ENCODE peak calls at places on chromosomes 5 and 9, in nine cellular contexts. One of them, this sample, is unnamed.
A peak's percentile ranks its signal among the peaks of the same experiment; 100 is the strongest.

GRCh38 chr9:20997503-20998076 is 33.9 kb downstream of the HACD4 start:
- DNase-seq in breast epithelium: no peak
- DNase-seq in RCC 7860: no peak
- DNase-seq in COR-L47: no peak
- DNase-seq in activated T-helper 1 cell treated with anti-CD3 and anti-CD28 coated beads, Interleukin-2, amount 50 U/mL, for 16 hours: no peak
- DNase-seq in CD8-positive, alpha-beta T cell: no peak
- DNase-seq in AG10803: no peak
- DNase-seq in OCI-M1: peak; percentile 3
- DNase-seq in NCI-H524: no peak
- DNase-seq in this sample: no peak

GRCh38 chr5:119795768-119796167 is 166.4 kb downstream of the FAM170A start:
- DNase-seq in breast epithelium: no peak
- DNase-seq in RCC 7860: no peak
- DNase-seq in COR-L47: no peak
- DNase-seq in activated T-helper 1 cell treated with anti-CD3 and anti-CD28 coated beads, Interleukin-2, amount 50 U/mL, for 16 hours: no peak
- DNase-seq in CD8-positive, alpha-beta T cell: no peak
- DNase-seq in AG10803: no peak
- DNase-seq in OCI-M1: peak; percentile 3
- DNase-seq in NCI-H524: no peak
- DNase-seq in this sample: no peak

GRCh38 chr9:101791938-101792337 is 53.5 kb upstream of the GRIN3A start:
- DNase-seq in breast epithelium: no peak
- DNase-seq in RCC 7860: no peak
- DNase-seq in COR-L47: peak; percentile 39
- DNase-seq in activated T-helper 1 cell treated with anti-CD3 and anti-CD28 coated beads, Interleukin-2, amount 50 U/mL, for 16 hours: no peak
- DNase-seq in CD8-positive, alpha-beta T cell: no peak
- DNase-seq in AG10803: no peak
- DNase-seq in OCI-M1: peak; percentile 83
- DNase-seq in NCI-H524: peak; percentile 79
- DNase-seq in this sample: peak; percentile 68

GRCh38 chr5:95620030-95620869 is at the start of gene GPR150:
- DNase-seq in breast epithelium: no peak
- DNase-seq in RCC 7860: no peak
- DNase-seq in COR-L47: peak; percentile 84
- DNase-seq in activated T-helper 1 cell treated with anti-CD3 and anti-CD28 coated beads, Interleukin-2, amount 50 U/mL, for 16 hours: peak; percentile 30
- DNase-seq in CD8-positive, alpha-beta T cell: peak; percentile 61
- DNase-seq in AG10803: peak; percentile 25
- DNase-seq in OCI-M1: no peak
- DNase-seq in NCI-H524: peak; percentile 61
- DNase-seq in this sample: peak; percentile 82

GRCh38 chr5:55850839-55851674 is at the start of gene IL31RA:
- DNase-seq in breast epithelium: no peak
- DNase-seq in RCC 7860: peak; percentile 26
- DNase-seq in COR-L47: no peak
- DNase-seq in activated T-helper 1 cell treated with anti-CD3 and anti-CD28 coated beads, Interleukin-2, amount 50 U/mL, for 16 hours: no peak
- DNase-seq in CD8-positive, alpha-beta T cell: no peak
- DNase-seq in AG10803: peak; percentile 75
- DNase-seq in OCI-M1: peak; percentile 31
- DNase-seq in NCI-H524: no peak
- DNase-seq in this sample: no peak

GRCh38 chr5:61423487-61424157 is 91.6 kb downstream of the ZSWIM6 start:
- DNase-seq in breast epithelium: no peak
- DNase-seq in RCC 7860: no peak
- DNase-seq in COR-L47: no peak
- DNase-seq in activated T-helper 1 cell treated with anti-CD3 and anti-CD28 coated beads, Interleukin-2, amount 50 U/mL, for 16 hours: no peak
- DNase-seq in CD8-positive, alpha-beta T cell: no peak
- DNase-seq in AG10803: no peak
- DNase-seq in OCI-M1: peak; percentile 20
- DNase-seq in NCI-H524: no peak
- DNase-seq in this sample: no peak

GRCh38 chr5:18114161-18114802 is 480.0 kb downstream of the TAF11L14 start:
- DNase-seq in breast epithelium: no peak
- DNase-seq in RCC 7860: no peak
- DNase-seq in COR-L47: peak; percentile 51
- DNase-seq in activated T-helper 1 cell treated with anti-CD3 and anti-CD28 coated beads, Interleukin-2, amount 50 U/mL, for 16 hours: no peak
- DNase-seq in CD8-positive, alpha-beta T cell: no peak
- DNase-seq in AG10803: no peak
- DNase-seq in OCI-M1: peak; percentile 22
- DNase-seq in NCI-H524: peak; percentile 41
- DNase-seq in this sample: no peak

GRCh38 chr9:93126825-93127368 is 7.2 kb downstream of the NINJ1 start:
- DNase-seq in breast epithelium: peak; percentile 49
- DNase-seq in RCC 7860: no peak
- DNase-seq in COR-L47: no peak
- DNase-seq in activated T-helper 1 cell treated with anti-CD3 and anti-CD28 coated beads, Interleukin-2, amount 50 U/mL, for 16 hours: no peak
- DNase-seq in CD8-positive, alpha-beta T cell: peak; percentile 27
- DNase-seq in AG10803: no peak
- DNase-seq in OCI-M1: no peak
- DNase-seq in NCI-H524: no peak
- DNase-seq in this sample: no peak

GRCh38 chr5:142845402-142845901 is 75.3 kb downstream of the ARHGAP26 start:
- DNase-seq in breast epithelium: no peak
- DNase-seq in RCC 7860: no peak
- DNase-seq in COR-L47: no peak
- DNase-seq in activated T-helper 1 cell treated with anti-CD3 and anti-CD28 coated beads, Interleukin-2, amount 50 U/mL, for 16 hours: no peak
- DNase-seq in CD8-positive, alpha-beta T cell: no peak
- DNase-seq in AG10803: no peak
- DNase-seq in OCI-M1: peak; percentile 70
- DNase-seq in NCI-H524: no peak
- DNase-seq in this sample: no peak

GRCh38 chr5:73897886-73898285 is 271.9 kb downstream of the ARHGEF28 start:
- DNase-seq in breast epithelium: no peak
- DNase-seq in RCC 7860: no peak
- DNase-seq in COR-L47: no peak
- DNase-seq in activated T-helper 1 cell treated with anti-CD3 and anti-CD28 coated beads, Interleukin-2, amount 50 U/mL, for 16 hours: no peak
- DNase-seq in CD8-positive, alpha-beta T cell: no peak
- DNase-seq in AG10803: no peak
- DNase-seq in OCI-M1: no peak
- DNase-seq in NCI-H524: no peak
- DNase-seq in this sample: no peak

GRCh38 chr5:43680286-43680685 is 77.3 kb downstream of the NNT start:
- DNase-seq in breast epithelium: no peak
- DNase-seq in RCC 7860: no peak
- DNase-seq in COR-L47: no peak
- DNase-seq in activated T-helper 1 cell treated with anti-CD3 and anti-CD28 coated beads, Interleukin-2, amount 50 U/mL, for 16 hours: no peak
- DNase-seq in CD8-positive, alpha-beta T cell: no peak
- DNase-seq in AG10803: peak; percentile 70
- DNase-seq in OCI-M1: no peak
- DNase-seq in NCI-H524: peak; percentile 30
- DNase-seq in this sample: no peak

GRCh38 chr5:1436036-1436435 is 9.2 kb downstream of the SLC6A3 start:
- DNase-seq in breast epithelium: no peak
- DNase-seq in RCC 7860: no peak
- DNase-seq in COR-L47: no peak
- DNase-seq in activated T-helper 1 cell treated with anti-CD3 and anti-CD28 coated beads, Interleukin-2, amount 50 U/mL, for 16 hours: no peak
- DNase-seq in CD8-positive, alpha-beta T cell: no peak
- DNase-seq in AG10803: no peak
- DNase-seq in OCI-M1: no peak
- DNase-seq in NCI-H524: no peak
- DNase-seq in this sample: no peak

GRCh38 chr5:122726990-122727616 is 47.8 kb upstream of the SNX2 start:
- DNase-seq in breast epithelium: no peak
- DNase-seq in RCC 7860: peak; percentile 13
- DNase-seq in COR-L47: no peak
- DNase-seq in activated T-helper 1 cell treated with anti-CD3 and anti-CD28 coated beads, Interleukin-2, amount 50 U/mL, for 16 hours: no peak
- DNase-seq in CD8-positive, alpha-beta T cell: no peak
- DNase-seq in AG10803: peak; percentile 75
- DNase-seq in OCI-M1: no peak
- DNase-seq in NCI-H524: no peak
- DNase-seq in this sample: no peak